ENCODE peak calls at places on chromosome 12, in five cellular contexts. T, N, M, D and I are unnamed samples.

GRCh38 chr12:49705479-49706267 is 1.5 kb downstream of the FMNL3 start:
- DNase-seq in T (peak), N (no peak), M (no peak), D (peak), I (peak)

GRCh38 chr12:39329015-39329414 is 113.9 kb downstream of the KIF21A start:
- DNase-seq in T (no peak), N (no peak), M (no peak), D (no peak), I (no peak)

GRCh38 chr12:58731096-58731495 is 189.2 kb downstream of the LRIG3 start:
- DNase-seq in T (no peak), N (no peak), M (no peak), D (no peak), I (no peak)

GRCh38 chr12:55899035-55899434 is 28.7 kb downstream of the PYM1 start:
- DNase-seq in T (no peak), N (no peak), M (no peak), D (no peak), I (no peak)

GRCh38 chr12:752673-753400 is 458 bp downstream of the WNK1 start:
- DNase-seq in T (peak), N (peak), M (no peak), D (peak), I (peak)

GRCh38 chr12:101566318-101566717 is 28.5 kb upstream of the MYBPC1 start:
- DNase-seq in T (no peak), N (no peak), M (no peak), D (no peak), I (no peak)

GRCh38 chr12:34048714-34049113 is 26.4 kb downstream of the ALG10 start:
- DNase-seq in T (no peak), N (no peak), M (no peak), D (no peak), I (no peak)

GRCh38 chr12:101001669-101002068 is 207.1 kb downstream of the ANO4 start:
- DNase-seq in T (peak), N (no peak), M (no peak), D (no peak), I (peak)

GRCh38 chr12:101698782-101699347 is 1.4 kb downstream of the CHPT1 start:
- DNase-seq in T (no peak), N (no peak), M (no peak), D (no peak), I (peak)

GRCh38 chr12:51528852-51529545 is 62.0 kb upstream of the SCN8A start:
- DNase-seq in T (no peak), N (no peak), M (no peak), D (no peak), I (no peak)

GRCh38 chr12:104340917-104341611 is 37.5 kb downstream of the EID3 start:
- DNase-seq in T (no peak), N (no peak), M (no peak), D (peak), I (no peak)

GRCh38 chr12:52352951-52353350 is 14.3 kb downstream of the KRT85 start:
- DNase-seq in T (no peak), N (no peak), M (no peak), D (no peak), I (no peak)

GRCh38 chr12:52181757-52182156 is 10.1 kb downstream of the KRT80 start:
- DNase-seq in T (no peak), N (peak), M (peak), D (no peak), I (no peak)

GRCh38 chr12:130026608-130027176 is 122.9 kb upstream of the TMEM132D start:
- DNase-seq in T (no peak), N (peak), M (no peak), D (peak), I (no peak)

DNA sequence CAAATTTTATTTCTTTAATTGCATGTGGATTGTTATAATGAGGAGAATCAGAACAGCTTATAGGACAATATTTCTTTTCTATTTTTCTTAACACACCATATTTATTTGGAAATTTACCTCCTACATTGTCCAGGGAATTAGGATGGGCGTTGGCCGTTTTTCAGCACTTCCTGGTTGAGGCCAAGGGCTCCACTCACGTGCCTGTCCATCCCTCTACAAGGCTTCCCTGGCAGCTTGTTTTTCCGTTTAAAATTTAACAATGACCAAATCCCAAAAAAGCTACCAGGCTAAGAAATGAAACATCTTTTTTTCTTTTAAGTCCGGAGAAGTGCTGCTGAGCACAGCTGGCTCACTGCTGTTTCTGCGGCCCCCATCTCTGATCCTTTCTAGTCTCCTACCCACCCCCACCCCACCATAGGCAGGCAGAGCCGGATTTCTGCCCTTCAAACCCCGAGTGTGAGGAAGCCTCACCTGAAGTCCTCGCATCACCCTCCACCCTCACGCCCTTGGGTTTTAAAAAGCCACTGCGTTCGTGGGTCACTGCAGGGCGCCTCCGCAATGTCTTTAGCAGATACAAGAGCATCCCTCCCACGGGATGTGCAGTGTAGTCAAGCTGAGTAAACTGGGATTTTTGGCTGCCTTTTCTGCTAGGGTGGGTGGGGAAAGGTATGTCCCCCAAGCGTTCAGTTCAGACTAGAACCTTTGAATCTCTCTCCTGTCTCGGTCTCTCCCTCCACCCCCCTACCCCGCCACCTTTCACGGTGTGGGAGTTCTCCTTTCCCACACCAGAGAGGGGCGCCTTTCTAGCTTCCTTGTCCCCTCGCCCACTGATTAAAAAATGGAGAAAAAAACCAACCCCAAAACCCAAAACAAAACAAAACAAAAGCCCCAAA is 767 bp upstream of the FAR2 start:
- DNase-seq in T (no peak), N (no peak), M (no peak), D (peak), I (peak)
- TF ChIP-seq CTCF in T (peak), N (peak), M (no peak), D (no peak), I (no peak)

GRCh38 chr12:80710727-80711066 is 3.3 kb downstream of the MYF6 start:
- DNase-seq in T (no peak), N (no peak), M (no peak), D (no peak), I (no peak)
- TF ChIP-seq CTCF in T (no peak), N (no peak), M (no peak), D (no peak), I (no peak)

DNA sequence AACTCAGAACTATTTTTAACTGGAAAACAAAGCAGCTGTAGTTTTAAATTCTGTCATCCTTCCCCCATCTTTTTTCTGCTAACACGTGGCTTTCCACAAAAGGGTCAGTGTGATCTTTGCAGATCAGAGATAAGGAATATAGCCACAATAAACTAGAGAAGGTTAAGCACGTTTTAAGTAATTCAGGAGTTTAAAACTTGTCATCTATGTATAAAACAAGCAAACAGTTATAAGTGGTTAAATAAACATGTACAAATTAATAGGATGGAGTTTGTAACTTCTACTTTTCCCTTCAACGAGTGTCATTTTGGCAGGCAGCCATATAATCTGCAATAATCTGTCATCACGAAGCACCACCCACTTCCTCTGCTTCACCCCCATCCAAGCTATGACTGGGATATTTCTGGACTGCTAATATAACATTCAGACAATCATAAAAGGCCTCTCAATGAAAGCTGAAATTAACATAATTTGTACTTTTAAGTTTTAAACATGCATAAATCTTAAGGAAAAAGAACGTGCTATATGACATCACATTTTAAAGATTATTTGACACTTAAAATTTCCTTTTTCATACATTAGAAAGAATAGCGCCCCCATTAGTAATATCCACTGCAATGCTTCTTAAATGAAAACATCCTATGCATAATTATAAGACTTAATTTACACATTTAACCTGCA is 15.2 kb downstream of the TAOK3 start:
- DNase-seq in T (peak), N (no peak), M (no peak), D (no peak), I (peak)
- TF ChIP-seq CTCF in T (peak), N (no peak), M (no peak), D (no peak), I (peak)

GRCh38 chr12:113049976-113050742 is 6.4 kb upstream of the DTX1 start:
- DNase-seq in T (no peak), N (peak), M (no peak), D (peak), I (no peak)
- TF ChIP-seq CTCF in T (peak), N (peak), M (no peak), D (no peak), I (peak)